ENCODE peak calls at places on chromosomes 3 and 15, in four cellular contexts. I, S, W and E are unnamed samples.

GRCh38 chr15:90142216-90143175 is 40.2 kb upstream of the IDH2 start:
- DNase-seq in S (no peak), I (peak; percentile 60), W (no peak), E (no peak)

GRCh38 chr15:87874896-87875661 is 381.5 kb downstream of the NTRK3 start:
- DNase-seq in W (no peak), I (no peak), S (no peak), E (no peak)

GRCh38 chr15:63998489-63998888 is 47.8 kb downstream of the DAPK2 start:
- DNase-seq in S (no peak), I (no peak), W (no peak), E (no peak)

GRCh38 chr3:193030276-193030675 is 112.6 kb upstream of the MB21D2 start:
- DNase-seq in W (no peak), S (no peak), I (no peak), E (no peak)

GRCh38 chr15:22810735-22811338 is 24.4 kb downstream of the NIPA1 start:
- DNase-seq in S (no peak), W (no peak), I (no peak), E (no peak)

GRCh38 chr3:155064920-155065319 is 15.2 kb upstream of the MME start:
- DNase-seq in W (no peak), S (no peak), I (no peak), E (no peak)

GRCh38 chr15:74725845-74726773 is 781 bp upstream of the CYP1A1 start:
- DNase-seq in S (peak; percentile 46), W (no peak), I (peak; percentile 53), E (peak; percentile 59)

GRCh38 chr15:63358296-63359029 is 23.2 kb downstream of the CA12 start:
- DNase-seq in W (no peak), S (no peak), I (no peak), E (no peak)

GRCh38 chr3:184354740-184355139 is 6.7 kb downstream of the CLCN2 start:
- DNase-seq in S (no peak), W (no peak), I (no peak), E (no peak)

GRCh38 chr3:105791919-105792786 is 76.7 kb downstream of the CBLB start:
- DNase-seq in S (peak; percentile 60), I (no peak), W (no peak), E (no peak)

GRCh38 chr3:18046531-18046930 is 304.1 kb upstream of the TBC1D5 start:
- DNase-seq in I (no peak), W (no peak), S (no peak), E (no peak)

GRCh38 chr3:50336452-50337174 is 4.0 kb downstream of the RASSF1 start:
- DNase-seq in I (peak; percentile 68), W (no peak), S (no peak), E (no peak)

GRCh38 chr15:78007965-78008886 is 69.3 kb downstream of the TBC1D2B start:
- DNase-seq in S (no peak), I (no peak), W (no peak), E (no peak)

GRCh38 chr3:70829101-70829500 is 516.7 kb upstream of the MDFIC2 start:
- DNase-seq in W (no peak), S (no peak), I (no peak), E (no peak)

GRCh38 chr3:68880632-68881031 is 51.7 kb downstream of the TAFA4 start:
- DNase-seq in I (no peak), S (no peak), W (no peak), E (no peak)

GRCh38 chr3:151146731-151147091 is 56.3 kb downstream of the GPR171 start:
- DNase-seq in S (no peak), W (no peak), I (no peak), E (no peak)

GRCh38 chr3:122944671-122945151 is 82.9 kb downstream of the SEMA5B start:
- DNase-seq in I (no peak), S (no peak), W (no peak), E (no peak)

GRCh38 chr3:108757404-108757982 is at the start of gene RETNLB:
- DNase-seq in S (no peak), W (no peak), I (no peak), E (no peak)

GRCh38 chr3:14719006-14719405 is 44.1 kb downstream of the C3orf20 start:
- DNase-seq in W (no peak), I (no peak), S (no peak), E (no peak)

GRCh38 chr3:56302417-56302816 is 165.8 kb downstream of the ERC2 start:
- DNase-seq in S (no peak), W (no peak), I (no peak), E (peak; percentile 20)

GRCh38 chr3:9340450-9341009 is 22.3 kb upstream of the THUMPD3 start:
- DNase-seq in W (no peak), S (peak; percentile 41), I (no peak), E (no peak)

GRCh38 chr15:76035593-76035992 is 23.4 kb upstream of the NRG4 start:
- DNase-seq in S (no peak), I (no peak), W (no peak), E (no peak)

GRCh38 chr3:127677541-127678314 is 5.0 kb downstream of the ABTB1 start:
- DNase-seq in S (no peak), W (no peak), I (no peak), E (no peak)

GRCh38 chr15:75195122-75195765 is 6.4 kb upstream of the C15orf39 start:
- DNase-seq in S (no peak), W (no peak), I (no peak), E (no peak)

GRCh38 chr3:18438586-18438985 is 13.4 kb upstream of the SATB1 start:
- DNase-seq in I (no peak), S (no peak), W (no peak), E (no peak)

GRCh38 chr15:35293353-35294130 is 208.4 kb upstream of the NANOGP8 start:
- DNase-seq in I (peak; percentile 7), S (peak; percentile 77), W (no peak), E (no peak)

GRCh38 chr15:79811406-79812405 is 85.1 kb downstream of the MTHFS start:
- DNase-seq in W (no peak), I (no peak), S (no peak), E (no peak)

GRCh38 chr3:183584246-183584913 is 28.9 kb upstream of the KLHL6 start:
- DNase-seq in S (no peak), I (no peak), W (no peak), E (no peak)

GRCh38 chr3:14379842-14380241 is 22.6 kb upstream of the SLC6A6 start:
- DNase-seq in W (no peak), S (no peak), I (no peak), E (no peak)

GRCh38 chr3:49357466-49358216 is 512 bp downstream of the GPX1 start:
- DNase-seq in W (no peak), I (no peak), S (no peak), E (peak; percentile 29)

GRCh38 chr3:185221203-185221602 is 32.6 kb downstream of the EHHADH start:
- DNase-seq in I (no peak), W (no peak), S (no peak), E (no peak)

GRCh38 chr3:10669490-10670048 is 146.5 kb upstream of the SLC6A11 start:
- DNase-seq in I (no peak), W (no peak), S (no peak), E (no peak)

GRCh38 chr3:127656906-127657305 is 15.8 kb upstream of the ABTB1 start:
- DNase-seq in W (no peak), S (no peak), I (no peak), E (no peak)

GRCh38 chr15:84910928-84911623 is 26.6 kb downstream of the SLC28A1 start:
- DNase-seq in I (no peak), W (no peak), S (no peak), E (no peak)

GRCh38 chr15:82808634-82809041 is 790 bp upstream of the WHAMM start:
- DNase-seq in I (no peak), W (no peak), S (peak; percentile 11), E (no peak)

GRCh38 chr15:37106490-37107001 is 6.2 kb upstream of the MEIS2 start:
- DNase-seq in S (no peak), W (no peak), I (no peak), E (no peak)

GRCh38 chr3:168063122-168063521 is 32.6 kb downstream of the GOLIM4 start:
- DNase-seq in I (no peak), S (no peak), W (no peak), E (no peak)

GRCh38 chr3:182668541-182668940 is 124.8 kb upstream of the ATP11B start:
- DNase-seq in S (no peak), W (no peak), I (no peak), E (no peak)

GRCh38 chr15:44574734-44575133 is 37.8 kb downstream of the EIF3J start:
- DNase-seq in I (no peak), S (no peak), W (no peak), E (no peak)

GRCh38 chr15:68471552-68471951 is 39.6 kb upstream of the ITGA11 start:
- DNase-seq in S (no peak), I (no peak), W (no peak), E (no peak)

GRCh38 chr15:68478853-68479252 is 46.9 kb upstream of the ITGA11 start:
- DNase-seq in W (no peak), S (no peak), I (no peak), E (no peak)

GRCh38 chr15:68479406-68479805 is 47.4 kb upstream of the ITGA11 start:
- DNase-seq in S (no peak), W (no peak), I (no peak), E (no peak)

GRCh38 chr15:68479870-68480269 is 47.9 kb upstream of the ITGA11 start:
- DNase-seq in I (no peak), S (no peak), W (no peak), E (no peak)

GRCh38 chr15:68475449-68475848 is 43.5 kb upstream of the ITGA11 start:
- DNase-seq in I (no peak), W (no peak), S (no peak), E (no peak)
- TF ChIP-seq FOXM1 in I (no peak), W (no peak), S (no peak), E (no peak)

GRCh38 chr3:100097919-100098896 is 16.1 kb downstream of the FILIP1L start:
- DNase-seq in I (no peak), W (no peak), S (peak; percentile 80), E (no peak)
- TF ChIP-seq SP1 in I (no peak), W (no peak), S (no peak), E (no peak)

GRCh38 chr3:103372031-103372430 is 937.2 kb downstream of the ZPLD1 start:
- DNase-seq in S (no peak), W (no peak), I (no peak), E (no peak)
- TF ChIP-seq FOXM1 in S (no peak), W (no peak), I (no peak), E (no peak)

DNA sequence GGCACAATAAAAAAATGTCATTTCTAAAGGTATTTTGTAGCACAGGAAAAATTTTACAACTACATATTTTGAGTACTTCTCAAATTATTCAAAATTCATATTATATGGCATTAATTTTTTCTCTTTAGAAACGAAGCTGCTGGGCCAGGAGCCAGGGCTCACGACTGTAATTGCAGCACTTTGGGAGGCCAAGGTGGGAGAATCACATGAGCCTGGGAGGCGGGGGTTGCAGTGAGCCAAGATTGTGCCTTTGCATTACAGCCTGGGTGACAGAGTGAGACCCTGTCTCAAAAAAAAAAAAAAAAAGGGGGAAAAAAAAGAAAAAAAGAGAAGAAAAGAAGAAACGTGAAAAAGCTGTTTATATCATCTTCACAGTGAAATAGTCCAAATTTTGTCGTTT is 62.0 kb downstream of the CADM2 start:
- DNase-seq in S (no peak), W (no peak), I (no peak), E (no peak)
- TF ChIP-seq SP1 in S (no peak), W (no peak), I (no peak), E (no peak)

GRCh38 chr15:68418611-68419161 is 13.3 kb downstream of the ITGA11 start:
- DNase-seq in S (no peak), W (no peak), I (no peak), E (no peak)
- TF ChIP-seq FOXM1 in S (no peak), W (no peak), I (no peak), E (no peak)